ENCODE peak calls at places on chromosomes 11 and 22, in five cellular contexts. One of them, this sample, is unnamed.

GRCh38 chr11:20137637-20138036 is 22.6 kb downstream of the DBX1 start:
- DNase-seq in K562: no peak
- DNase-seq in HepG2: no peak
- DNase-seq in GM12878: no peak
- DNase-seq in SK-N-SH: no peak
- DNase-seq in this sample: no peak

GRCh38 chr11:95092549-95093324 is 3.1 kb downstream of the ENDOD1 start:
- DNase-seq in K562: peak; percentile 40
- DNase-seq in HepG2: peak; percentile 85
- DNase-seq in GM12878: no peak
- DNase-seq in SK-N-SH: peak; percentile 34
- DNase-seq in this sample: no peak

GRCh38 chr11:124891390-124891861 is 6.2 kb downstream of the ROBO4 start:
- DNase-seq in K562: no peak
- DNase-seq in HepG2: no peak
- DNase-seq in GM12878: no peak
- DNase-seq in SK-N-SH: peak; percentile 41
- DNase-seq in this sample: no peak

GRCh38 chr11:131977854-131978253 is 607.4 kb downstream of the NTM start:
- DNase-seq in K562: no peak
- DNase-seq in HepG2: no peak
- DNase-seq in GM12878: no peak
- DNase-seq in SK-N-SH: no peak
- DNase-seq in this sample: no peak

GRCh38 chr22:47132428-47132825 is 370.0 kb downstream of the TBC1D22A start:
- DNase-seq in K562: no peak
- DNase-seq in HepG2: no peak
- DNase-seq in GM12878: no peak
- DNase-seq in SK-N-SH: no peak
- DNase-seq in this sample: no peak

GRCh38 chr11:126197277-126197939 is 14.0 kb downstream of the RPUSD4 start:
- DNase-seq in K562: no peak
- DNase-seq in HepG2: no peak
- DNase-seq in GM12878: no peak
- DNase-seq in SK-N-SH: no peak
- DNase-seq in this sample: no peak

GRCh38 chr11:44243086-44243485 is 66.9 kb downstream of the ALX4 start:
- DNase-seq in K562: no peak
- DNase-seq in HepG2: no peak
- DNase-seq in GM12878: no peak
- DNase-seq in SK-N-SH: no peak
- DNase-seq in this sample: no peak

GRCh38 chr22:46592390-46592872 is 27.8 kb upstream of the GRAMD4 start:
- DNase-seq in K562: no peak
- DNase-seq in HepG2: no peak
- DNase-seq in GM12878: no peak
- DNase-seq in SK-N-SH: no peak
- DNase-seq in this sample: peak; percentile 71

GRCh38 chr11:134398079-134398444 is 14.0 kb downstream of the B3GAT1 start:
- DNase-seq in K562: no peak
- DNase-seq in HepG2: no peak
- DNase-seq in GM12878: no peak
- DNase-seq in SK-N-SH: no peak
- DNase-seq in this sample: no peak

GRCh38 chr11:86812981-86813380 is 12.6 kb downstream of the PRSS23 start:
- DNase-seq in K562: no peak
- DNase-seq in HepG2: no peak
- DNase-seq in GM12878: no peak
- DNase-seq in SK-N-SH: no peak
- DNase-seq in this sample: no peak
- TF ChIP-seq TAF1 in K562: no peak
- TF ChIP-seq TAF1 in HepG2: no peak
- TF ChIP-seq TAF1 in GM12878: no peak
- TF ChIP-seq TAF1 in SK-N-SH: no peak
- TF ChIP-seq TAF1 in this sample: no peak

DNA sequence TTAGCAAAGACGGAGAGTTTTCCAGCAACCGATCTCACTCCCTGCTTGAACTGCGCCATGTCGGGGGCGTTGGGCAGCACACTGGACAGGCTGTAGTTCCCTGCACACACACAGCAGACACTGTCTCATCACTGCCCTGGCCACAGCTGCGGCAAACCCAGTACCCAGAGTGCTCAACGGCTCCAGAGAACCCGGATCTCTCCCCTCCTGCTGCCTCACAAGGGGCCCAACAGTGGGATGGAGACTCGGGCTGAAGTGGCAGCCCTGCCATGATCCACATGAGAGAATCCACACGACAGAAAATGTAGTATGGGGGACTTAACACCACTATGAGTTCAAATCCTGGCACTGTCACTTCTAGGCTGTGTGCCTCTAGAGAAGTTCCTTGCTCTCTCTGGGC is 58.0 kb downstream of the ARFGAP3 start:
- DNase-seq in K562: no peak
- DNase-seq in HepG2: no peak
- DNase-seq in GM12878: no peak
- DNase-seq in SK-N-SH: no peak
- DNase-seq in this sample: no peak
- TF ChIP-seq TAF1 in K562: no peak
- TF ChIP-seq TAF1 in HepG2: no peak
- TF ChIP-seq TAF1 in GM12878: no peak
- TF ChIP-seq TAF1 in SK-N-SH: no peak
- TF ChIP-seq TAF1 in this sample: no peak

DNA sequence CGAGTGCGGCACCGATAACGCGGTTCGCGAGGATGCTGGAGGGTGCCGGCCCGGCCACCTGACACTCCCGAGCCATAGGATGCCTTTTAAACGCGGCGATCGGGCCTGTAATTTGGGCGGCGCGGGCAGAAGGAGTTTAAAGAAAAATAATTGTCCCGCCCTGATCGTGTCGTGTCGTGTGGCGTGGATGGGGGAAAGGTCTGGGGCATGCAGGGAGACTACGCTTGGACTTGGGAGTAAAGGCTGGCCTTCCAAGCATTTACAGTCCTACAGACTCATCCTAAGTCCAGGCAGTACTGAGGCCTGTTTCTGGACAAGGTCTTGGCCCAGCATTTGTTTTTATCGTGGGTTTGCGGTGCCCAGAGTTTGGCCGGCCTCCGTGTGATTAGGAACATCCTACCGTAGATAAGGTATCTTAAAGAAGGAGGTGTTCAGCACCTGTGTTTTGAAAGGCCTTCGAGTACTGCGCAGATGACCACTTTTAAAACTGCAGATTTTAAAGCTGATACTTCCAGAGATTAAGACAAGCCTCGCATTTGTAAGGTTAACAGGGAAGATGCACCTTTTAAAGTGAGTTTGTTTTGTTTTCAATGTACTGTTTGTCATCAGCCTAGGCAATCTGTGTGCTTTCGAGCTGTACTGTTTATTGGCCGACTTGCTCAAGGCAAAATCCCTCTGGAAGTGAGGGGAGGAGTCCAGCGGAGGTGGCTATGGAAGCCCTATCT is 1.5 kb downstream of the WEE1 start:
- DNase-seq in K562: peak; percentile 52
- DNase-seq in HepG2: peak; percentile 82
- DNase-seq in GM12878: no peak
- DNase-seq in SK-N-SH: peak; percentile 72
- DNase-seq in this sample: no peak
- TF ChIP-seq TAF1 in K562: peak; percentile 77
- TF ChIP-seq TAF1 in HepG2: peak; percentile 27
- TF ChIP-seq TAF1 in GM12878: no peak
- TF ChIP-seq TAF1 in SK-N-SH: no peak
- TF ChIP-seq TAF1 in this sample: no peak

DNA sequence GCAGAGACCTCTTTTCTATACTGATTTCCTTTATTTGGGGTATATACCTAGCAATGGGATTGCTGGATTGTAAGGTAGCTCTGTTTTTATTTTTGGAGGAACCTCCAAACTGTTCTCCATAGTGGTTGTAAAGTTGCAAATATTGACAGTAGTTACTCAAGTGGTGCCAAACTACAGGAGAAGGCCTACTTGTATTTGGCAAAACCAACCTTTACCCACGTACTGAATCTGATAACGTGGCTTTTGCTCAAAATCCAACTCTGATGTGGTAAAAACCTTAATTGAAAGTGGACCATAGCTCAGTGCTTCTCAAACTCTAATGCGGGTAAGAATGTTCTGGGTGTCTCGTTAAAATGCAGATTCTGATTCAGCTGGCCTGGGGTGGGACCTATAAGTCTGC is 69.7 kb downstream of the PACS1 start:
- DNase-seq in K562: no peak
- DNase-seq in HepG2: no peak
- DNase-seq in GM12878: no peak
- DNase-seq in SK-N-SH: no peak
- DNase-seq in this sample: no peak
- TF ChIP-seq TAF1 in K562: no peak
- TF ChIP-seq TAF1 in HepG2: no peak
- TF ChIP-seq TAF1 in GM12878: no peak
- TF ChIP-seq TAF1 in SK-N-SH: no peak
- TF ChIP-seq TAF1 in this sample: no peak

GRCh38 chr11:84648413-84648812 is 978.7 kb downstream of the DLG2 start:
- DNase-seq in K562: no peak
- DNase-seq in HepG2: no peak
- DNase-seq in GM12878: no peak
- DNase-seq in SK-N-SH: no peak
- DNase-seq in this sample: no peak
- TF ChIP-seq TAF1 in K562: no peak
- TF ChIP-seq TAF1 in HepG2: no peak
- TF ChIP-seq TAF1 in GM12878: no peak
- TF ChIP-seq TAF1 in SK-N-SH: no peak
- TF ChIP-seq TAF1 in this sample: no peak

DNA sequence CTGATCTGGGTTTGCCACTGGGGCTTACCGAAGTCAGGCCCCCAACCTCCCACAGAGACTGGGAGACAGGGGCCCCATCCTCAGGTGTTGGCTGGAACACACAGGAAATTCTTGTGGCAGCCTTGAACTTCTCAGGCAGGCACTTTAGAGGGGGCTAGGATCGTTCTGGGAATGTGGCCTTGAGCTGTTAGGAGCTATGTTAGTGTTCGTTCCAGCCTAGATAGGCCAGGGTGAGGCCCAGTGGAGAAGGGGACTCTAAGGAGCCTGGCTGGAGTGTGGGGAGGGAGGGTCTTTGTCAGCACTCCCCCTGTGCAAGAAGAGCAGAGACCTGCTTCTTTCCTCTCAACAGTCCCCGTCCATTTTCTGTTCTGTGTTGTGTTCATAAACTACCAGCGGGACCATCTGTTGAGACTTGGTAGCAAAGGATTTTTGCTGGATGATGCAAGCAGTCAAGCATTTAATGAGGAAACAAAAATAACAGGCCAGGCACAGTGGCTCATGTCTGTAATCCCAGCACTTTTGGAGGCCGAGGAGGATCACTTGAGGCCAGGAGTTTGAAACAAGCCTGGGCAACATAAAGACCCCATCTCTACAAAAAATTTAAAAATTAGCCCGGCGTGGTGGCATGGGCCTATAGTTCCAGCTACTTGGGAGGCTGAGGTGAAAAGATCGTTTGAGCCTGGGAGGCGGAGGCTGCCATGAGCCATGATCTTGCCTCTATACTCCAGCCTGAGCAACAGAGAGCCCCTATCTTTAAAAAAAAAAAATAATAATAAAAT is 1.5 kb upstream of the TXNRD2 start:
- DNase-seq in K562: no peak
- DNase-seq in HepG2: peak; percentile 64
- DNase-seq in GM12878: no peak
- DNase-seq in SK-N-SH: no peak
- DNase-seq in this sample: no peak
- TF ChIP-seq TAF1 in K562: no peak
- TF ChIP-seq TAF1 in HepG2: peak; percentile 4
- TF ChIP-seq TAF1 in GM12878: no peak
- TF ChIP-seq TAF1 in SK-N-SH: peak; percentile 33
- TF ChIP-seq TAF1 in this sample: no peak

DNA sequence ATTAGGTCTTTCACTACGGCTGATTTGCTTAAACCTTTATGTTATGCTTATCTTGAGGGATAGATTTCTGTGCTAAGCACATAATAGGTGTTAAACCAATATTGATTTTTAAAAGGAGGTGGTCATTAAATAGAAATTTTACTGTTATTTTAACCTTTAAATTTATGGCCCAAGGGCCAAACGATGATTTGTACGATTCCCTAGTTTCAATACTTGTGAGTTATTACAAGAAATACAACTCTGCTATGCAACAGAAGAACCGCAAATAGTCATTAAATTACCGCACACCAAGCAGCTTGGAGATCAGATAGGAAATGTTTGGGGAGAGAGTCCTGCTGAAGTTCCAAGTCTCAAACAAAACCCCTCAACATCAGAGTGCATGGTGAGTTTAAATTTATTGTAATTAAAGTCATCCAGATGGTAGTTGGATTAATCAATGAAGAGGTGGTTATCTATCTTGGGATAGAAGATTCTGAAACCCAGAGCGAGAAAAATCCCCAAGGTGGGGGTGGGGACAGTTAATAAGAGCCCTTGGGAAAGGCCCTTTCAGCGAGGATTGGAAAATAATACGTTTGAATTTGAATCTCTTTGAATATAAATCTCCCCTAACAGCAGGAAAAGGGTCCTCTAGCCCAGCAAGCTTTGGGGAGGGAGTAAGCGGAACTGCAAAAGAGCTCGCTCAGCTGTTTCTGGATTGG is 805 bp upstream of the QSER1 start:
- DNase-seq in K562: no peak
- DNase-seq in HepG2: no peak
- DNase-seq in GM12878: no peak
- DNase-seq in SK-N-SH: no peak
- DNase-seq in this sample: no peak
- TF ChIP-seq TAF1 in K562: no peak
- TF ChIP-seq TAF1 in HepG2: no peak
- TF ChIP-seq TAF1 in GM12878: no peak
- TF ChIP-seq TAF1 in SK-N-SH: no peak
- TF ChIP-seq TAF1 in this sample: no peak

DNA sequence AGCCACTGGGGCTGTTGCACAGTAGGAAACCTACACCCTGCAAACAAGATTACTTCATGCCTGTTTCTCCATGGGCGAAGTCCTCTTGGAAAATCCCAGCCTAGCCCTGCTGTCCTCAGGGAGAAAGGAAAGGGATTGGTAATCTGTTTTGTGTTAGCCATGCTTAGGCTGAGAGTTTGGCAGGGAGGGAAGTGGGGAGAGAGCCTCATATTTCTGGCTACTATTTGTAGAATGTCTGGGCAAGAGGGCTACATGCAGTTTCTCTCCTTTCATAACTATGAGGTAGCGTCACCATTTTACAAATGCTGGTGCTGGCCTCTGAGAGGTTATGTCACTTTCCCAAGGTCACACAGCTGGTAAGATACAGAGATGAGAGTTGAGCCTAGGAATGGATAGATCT is 737 bp upstream of the MFRP start:
- DNase-seq in K562: no peak
- DNase-seq in HepG2: peak; percentile 36
- DNase-seq in GM12878: no peak
- DNase-seq in SK-N-SH: no peak
- DNase-seq in this sample: no peak
- TF ChIP-seq TAF1 in K562: no peak
- TF ChIP-seq TAF1 in HepG2: no peak
- TF ChIP-seq TAF1 in GM12878: no peak
- TF ChIP-seq TAF1 in SK-N-SH: no peak
- TF ChIP-seq TAF1 in this sample: no peak

GRCh38 chr11:70088735-70089250 is 10.7 kb downstream of the ANO1 start:
- DNase-seq in K562: no peak
- DNase-seq in HepG2: no peak
- DNase-seq in GM12878: no peak
- DNase-seq in SK-N-SH: no peak
- DNase-seq in this sample: no peak
- TF ChIP-seq TAF1 in K562: no peak
- TF ChIP-seq TAF1 in HepG2: no peak
- TF ChIP-seq TAF1 in GM12878: no peak
- TF ChIP-seq TAF1 in SK-N-SH: no peak
- TF ChIP-seq TAF1 in this sample: no peak

This sample was measured in GM12891.